ENCODE peak calls at places on chromosome 19, in five cellular contexts. One of them, this sample, is unnamed.

GRCh38 chr19:56201973-56202372 is at the start of gene ZSCAN5C:
- DNase-seq in NCI-H2227 treated with DMSO at 0.1 percent for 48 hours: no peak
- DNase-seq in AG08396: no peak
- DNase-seq in substantia nigra: no peak
- DNase-seq in hepatic stellate cell: no peak
- DNase-seq in this sample: no peak

GRCh38 chr19:42271861-42272534 is 2.9 kb downstream of the CIC start:
- DNase-seq in NCI-H2227 treated with DMSO at 0.1 percent for 48 hours: no peak
- DNase-seq in AG08396: no peak
- DNase-seq in substantia nigra: no peak
- DNase-seq in hepatic stellate cell: no peak
- DNase-seq in this sample: no peak

GRCh38 chr19:46367434-46367833 is 20.5 kb downstream of the PPP5C start:
- DNase-seq in NCI-H2227 treated with DMSO at 0.1 percent for 48 hours: no peak
- DNase-seq in AG08396: no peak
- DNase-seq in substantia nigra: no peak
- DNase-seq in hepatic stellate cell: no peak
- DNase-seq in this sample: no peak

GRCh38 chr19:2032296-2032941 is 16.9 kb upstream of the BTBD2 start:
- DNase-seq in NCI-H2227 treated with DMSO at 0.1 percent for 48 hours: peak; percentile 24
- DNase-seq in AG08396: peak; percentile 89
- DNase-seq in substantia nigra: peak; percentile 92
- DNase-seq in hepatic stellate cell: peak; percentile 90
- DNase-seq in this sample: peak; percentile 88

GRCh38 chr19:47135156-47135555 is 4.5 kb downstream of the SAE1 start:
- DNase-seq in NCI-H2227 treated with DMSO at 0.1 percent for 48 hours: no peak
- DNase-seq in AG08396: no peak
- DNase-seq in substantia nigra: no peak
- DNase-seq in hepatic stellate cell: no peak
- DNase-seq in this sample: no peak

GRCh38 chr19:41935781-41936415 is 7.6 kb upstream of the ERFL start:
- DNase-seq in NCI-H2227 treated with DMSO at 0.1 percent for 48 hours: no peak
- DNase-seq in AG08396: no peak
- DNase-seq in substantia nigra: no peak
- DNase-seq in hepatic stellate cell: no peak
- DNase-seq in this sample: no peak

GRCh38 chr19:49690656-49691242 is at the start of gene CPT1C:
- DNase-seq in NCI-H2227 treated with DMSO at 0.1 percent for 48 hours: peak; percentile 88
- DNase-seq in AG08396: peak; percentile 96
- DNase-seq in substantia nigra: peak; percentile 61
- DNase-seq in hepatic stellate cell: peak; percentile 97
- DNase-seq in this sample: no peak

GRCh38 chr19:33797821-33798633 is 1.4 kb downstream of the KCTD15 start:
- DNase-seq in NCI-H2227 treated with DMSO at 0.1 percent for 48 hours: no peak
- DNase-seq in AG08396: peak; percentile 56
- DNase-seq in substantia nigra: no peak
- DNase-seq in hepatic stellate cell: peak; percentile 38
- DNase-seq in this sample: no peak

GRCh38 chr19:4910594-4911273 is 1.4 kb downstream of the UHRF1 start:
- DNase-seq in NCI-H2227 treated with DMSO at 0.1 percent for 48 hours: no peak
- DNase-seq in AG08396: peak; percentile 63
- DNase-seq in substantia nigra: no peak
- DNase-seq in hepatic stellate cell: peak; percentile 69
- DNase-seq in this sample: no peak

GRCh38 chr19:40139533-40140287 is 49.0 kb upstream of the ZNF780A start:
- DNase-seq in NCI-H2227 treated with DMSO at 0.1 percent for 48 hours: peak; percentile 96
- DNase-seq in AG08396: peak; percentile 53
- DNase-seq in substantia nigra: no peak
- DNase-seq in hepatic stellate cell: peak; percentile 19
- DNase-seq in this sample: peak; percentile 32

GRCh38 chr19:31529121-31529520 is 179.9 kb upstream of the TSHZ3 start:
- DNase-seq in NCI-H2227 treated with DMSO at 0.1 percent for 48 hours: no peak
- DNase-seq in AG08396: no peak
- DNase-seq in substantia nigra: no peak
- DNase-seq in hepatic stellate cell: no peak
- DNase-seq in this sample: no peak

GRCh38 chr19:48283908-48284307 is 14.0 kb downstream of the ZNF114 start:
- DNase-seq in NCI-H2227 treated with DMSO at 0.1 percent for 48 hours: no peak
- DNase-seq in AG08396: peak; percentile 21
- DNase-seq in substantia nigra: no peak
- DNase-seq in hepatic stellate cell: peak; percentile 76
- DNase-seq in this sample: peak; percentile 53

GRCh38 chr19:50380137-50380536 is 3.9 kb downstream of the NR1H2 start:
- DNase-seq in NCI-H2227 treated with DMSO at 0.1 percent for 48 hours: no peak
- DNase-seq in AG08396: no peak
- DNase-seq in substantia nigra: no peak
- DNase-seq in hepatic stellate cell: no peak
- DNase-seq in this sample: no peak

GRCh38 chr19:18543814-18544475 is 572 bp upstream of the FKBP8 start:
- DNase-seq in NCI-H2227 treated with DMSO at 0.1 percent for 48 hours: peak; percentile 4
- DNase-seq in AG08396: peak; percentile 64
- DNase-seq in substantia nigra: no peak
- DNase-seq in hepatic stellate cell: peak; percentile 65
- DNase-seq in this sample: no peak

GRCh38 chr19:42253245-42254082 is 1.5 kb downstream of the ERF start:
- DNase-seq in NCI-H2227 treated with DMSO at 0.1 percent for 48 hours: peak; percentile 71
- DNase-seq in AG08396: peak; percentile 62
- DNase-seq in substantia nigra: peak; percentile 58
- DNase-seq in hepatic stellate cell: peak; percentile 77
- DNase-seq in this sample: peak; percentile 53

GRCh38 chr19:54420383-54421168 is 5.3 kb downstream of the TTYH1 start:
- DNase-seq in NCI-H2227 treated with DMSO at 0.1 percent for 48 hours: peak; percentile 93
- DNase-seq in AG08396: no peak
- DNase-seq in substantia nigra: peak; percentile 96
- DNase-seq in hepatic stellate cell: no peak
- DNase-seq in this sample: no peak

GRCh38 chr19:43773725-43774102 is 7.1 kb downstream of the KCNN4 start:
- DNase-seq in NCI-H2227 treated with DMSO at 0.1 percent for 48 hours: no peak
- DNase-seq in AG08396: no peak
- DNase-seq in substantia nigra: no peak
- DNase-seq in hepatic stellate cell: no peak
- DNase-seq in this sample: no peak

GRCh38 chr19:3979289-3979673 is 6.0 kb downstream of the EEF2 start:
- DNase-seq in NCI-H2227 treated with DMSO at 0.1 percent for 48 hours: no peak
- DNase-seq in AG08396: no peak
- DNase-seq in substantia nigra: no peak
- DNase-seq in hepatic stellate cell: no peak
- DNase-seq in this sample: no peak

GRCh38 chr19:3671680-3672574 is 28.3 kb downstream of the PIP5K1C start:
- DNase-seq in NCI-H2227 treated with DMSO at 0.1 percent for 48 hours: no peak
- DNase-seq in AG08396: no peak
- DNase-seq in substantia nigra: no peak
- DNase-seq in hepatic stellate cell: no peak
- DNase-seq in this sample: no peak

GRCh38 chr19:7196721-7197168 is 97.5 kb downstream of the INSR start:
- DNase-seq in NCI-H2227 treated with DMSO at 0.1 percent for 48 hours: no peak
- DNase-seq in AG08396: no peak
- DNase-seq in substantia nigra: no peak
- DNase-seq in hepatic stellate cell: no peak
- DNase-seq in this sample: no peak

GRCh38 chr19:45973564-45974338 is at the start of gene NOVA2:
- DNase-seq in NCI-H2227 treated with DMSO at 0.1 percent for 48 hours: peak; percentile 54
- DNase-seq in AG08396: peak; percentile 87
- DNase-seq in substantia nigra: peak; percentile 25
- DNase-seq in hepatic stellate cell: peak; percentile 67
- DNase-seq in this sample: peak; percentile 82

GRCh38 chr19:1045247-1045603 is 5.3 kb downstream of the ABCA7 start:
- DNase-seq in NCI-H2227 treated with DMSO at 0.1 percent for 48 hours: no peak
- DNase-seq in AG08396: no peak
- DNase-seq in substantia nigra: no peak
- DNase-seq in hepatic stellate cell: peak; percentile 62
- DNase-seq in this sample: no peak

GRCh38 chr19:50695251-50696064 is 24.1 kb downstream of the SHANK1 start:
- DNase-seq in NCI-H2227 treated with DMSO at 0.1 percent for 48 hours: peak; percentile 43
- DNase-seq in AG08396: peak; percentile 83
- DNase-seq in substantia nigra: no peak
- DNase-seq in hepatic stellate cell: no peak
- DNase-seq in this sample: no peak

GRCh38 chr19:1468274-1469199 is 10.5 kb downstream of the C19orf25 start:
- DNase-seq in NCI-H2227 treated with DMSO at 0.1 percent for 48 hours: no peak
- DNase-seq in AG08396: peak; percentile 71
- DNase-seq in substantia nigra: no peak
- DNase-seq in hepatic stellate cell: no peak
- DNase-seq in this sample: no peak

GRCh38 chr19:27975419-27976005 is 1237.4 kb downstream of the UQCRFS1 start:
- DNase-seq in NCI-H2227 treated with DMSO at 0.1 percent for 48 hours: no peak
- DNase-seq in AG08396: no peak
- DNase-seq in substantia nigra: no peak
- DNase-seq in hepatic stellate cell: no peak
- DNase-seq in this sample: no peak

GRCh38 chr19:52343548-52343947 is 7.5 kb downstream of the ZNF610 start:
- DNase-seq in NCI-H2227 treated with DMSO at 0.1 percent for 48 hours: no peak
- DNase-seq in AG08396: peak; percentile 20
- DNase-seq in substantia nigra: no peak
- DNase-seq in hepatic stellate cell: peak; percentile 29
- DNase-seq in this sample: peak; percentile 41

GRCh38 chr19:10061717-10062310 is 24.3 kb upstream of the SHFL start:
- DNase-seq in NCI-H2227 treated with DMSO at 0.1 percent for 48 hours: no peak
- DNase-seq in AG08396: peak; percentile 52
- DNase-seq in substantia nigra: no peak
- DNase-seq in hepatic stellate cell: peak; percentile 27
- DNase-seq in this sample: no peak

GRCh38 chr19:56972291-56972914 is 131.9 kb upstream of the PEG3 start:
- DNase-seq in NCI-H2227 treated with DMSO at 0.1 percent for 48 hours: peak; percentile 45
- DNase-seq in AG08396: no peak
- DNase-seq in substantia nigra: no peak
- DNase-seq in hepatic stellate cell: no peak
- DNase-seq in this sample: no peak

GRCh38 chr19:54521022-54521859 is 18.6 kb downstream of the LAIR2 start:
- DNase-seq in NCI-H2227 treated with DMSO at 0.1 percent for 48 hours: no peak
- DNase-seq in AG08396: no peak
- DNase-seq in substantia nigra: no peak
- DNase-seq in hepatic stellate cell: no peak
- DNase-seq in this sample: no peak

GRCh38 chr19:43799502-43800142 is 2.6 kb downstream of the LYPD5 start:
- DNase-seq in NCI-H2227 treated with DMSO at 0.1 percent for 48 hours: no peak
- DNase-seq in AG08396: no peak
- DNase-seq in substantia nigra: no peak
- DNase-seq in hepatic stellate cell: no peak
- DNase-seq in this sample: no peak

GRCh38 chr19:1019980-1020867 is 699 bp downstream of the TMEM259 start:
- DNase-seq in NCI-H2227 treated with DMSO at 0.1 percent for 48 hours: no peak
- DNase-seq in AG08396: no peak
- DNase-seq in substantia nigra: no peak
- DNase-seq in hepatic stellate cell: no peak
- DNase-seq in this sample: no peak